ENCODE peak calls at places on chromosomes 2 and 18, in five cellular contexts. F is AG08396, C is fibroblast of gingiva, T is NCI-H226, M is AG20443. Q is an unnamed sample.

GRCh38 chr2:200121931-200122330 is 166.5 kb downstream of the MAIP1 start:
- DNase-seq in F (no peak), C (no peak), T (no peak), M (no peak), Q (no peak)

GRCh38 chr2:74648009-74648443 is at the start of gene M1AP:
- DNase-seq in T (no peak), C (no peak), F (no peak), M (peak; percentile 18), Q (peak; percentile 15)

GRCh38 chr2:234827096-234827860 is 124.5 kb upstream of the SH3BP4 start:
- DNase-seq in C (peak; percentile 63), M (no peak), T (no peak), F (no peak), Q (no peak)

GRCh38 chr18:12420831-12421421 is 13.2 kb downstream of the PRELID3A start:
- DNase-seq in T (no peak), C (no peak), F (peak; percentile 45), M (peak; percentile 53), Q (no peak)

GRCh38 chr2:100182494-100183355 is 40.3 kb upstream of the AFF3 start:
- DNase-seq in T (no peak), F (no peak), C (peak; percentile 47), M (peak; percentile 34), Q (no peak)

GRCh38 chr18:11821208-11821607 is 30.0 kb upstream of the CHMP1B start:
- DNase-seq in F (no peak), C (no peak), T (no peak), M (no peak), Q (no peak)

GRCh38 chr18:711693-712400 is 583 bp downstream of the ENOSF1 start:
- DNase-seq in M (peak; percentile 81), C (peak; percentile 93), T (peak; percentile 64), F (peak; percentile 77), Q (no peak)

GRCh38 chr2:239945751-239946569 is 79.2 kb downstream of the NDUFA10 start:
- DNase-seq in M (no peak), F (no peak), T (no peak), C (no peak), Q (no peak)

GRCh38 chr2:239113592-239113991 is 265.7 kb downstream of the TWIST2 start:
- DNase-seq in C (no peak), M (no peak), F (no peak), T (no peak), Q (no peak)

GRCh38 chr2:12059616-12060441 is 313.4 kb downstream of the LPIN1 start:
- DNase-seq in C (peak; percentile 30), M (peak; percentile 51), F (peak; percentile 17), T (peak; percentile 53), Q (no peak)

GRCh38 chr2:45469314-45470099 is 141.6 kb downstream of the SRBD1 start:
- DNase-seq in C (peak; percentile 20), T (no peak), M (no peak), F (no peak), Q (no peak)

GRCh38 chr2:196991061-196991460 is 64.6 kb upstream of the PGAP1 start:
- DNase-seq in T (no peak), M (no peak), F (no peak), C (no peak), Q (no peak)

Q was measured in foreskin keratinocyte.